ENCODE peak calls at places on chromosomes 12 and 14, in ten cellular contexts. N is G401; B is CD4-positive, alpha-beta T cell; O is GM03348; Z is effector memory CD8-positive, alpha-beta T cell; J is left kidney; I is stimulated activated CD8-positive, alpha-beta memory T cell treated with anti-CD3 and anti-CD28 coated beads, Interleukin-15, amount 100 ng/mL, for 4 hours; H is HS-27A; C is nephron progenitor cell; K is activated CD4-positive, alpha-beta memory T cell treated with anti-CD3 and anti-CD28 coated beads, Interleukin-2, amount 10 ng/mL, durations not matched to agents 7 days and 5 days. S is an unnamed sample.
A peak's percentile ranks its signal among the peaks of the same experiment; 100 is the strongest.

GRCh38 chr12:4974217-4974616 is 64.5 kb downstream of the KCNA1 start:
- DNase-seq in I (no peak), J (no peak), B (no peak), K (no peak), N (peak; percentile 92), O (no peak), Z (no peak), H (no peak), C (no peak), S (no peak)

GRCh38 chr14:68401320-68401719 is 391.5 kb downstream of the ZFP36L1 start:
- DNase-seq in Z (no peak), B (no peak), C (no peak), J (no peak), I (no peak), K (no peak), H (no peak), N (no peak), O (peak; percentile 39), S (no peak)

GRCh38 chr12:95574799-95575452 is 23.6 kb upstream of the USP44 start:
- DNase-seq in J (peak; percentile 67), Z (no peak), C (peak; percentile 7), H (peak; percentile 31), K (no peak), I (no peak), B (no peak), O (peak; percentile 75), N (peak; percentile 72), S (peak; percentile 72)

GRCh38 chr12:46585854-46586621 is 213.5 kb upstream of the SLC38A2 start:
- DNase-seq in H (peak; percentile 54), N (no peak), Z (no peak), K (peak; percentile 76), J (peak; percentile 73), B (peak; percentile 53), C (peak; percentile 28), I (no peak), O (no peak), S (peak; percentile 81)

GRCh38 chr14:36757730-36758286 is 96.1 kb downstream of the PAX9 start:
- DNase-seq in K (no peak), C (no peak), H (no peak), Z (no peak), O (no peak), I (no peak), N (no peak), J (no peak), B (no peak), S (no peak)

GRCh38 chr14:72292689-72293024 is 360.4 kb downstream of the RGS6 start:
- DNase-seq in B (no peak), K (no peak), O (no peak), H (no peak), Z (no peak), N (no peak), C (no peak), J (no peak), I (no peak), S (no peak)

GRCh38 chr12:20260864-20261263 is 107.5 kb upstream of the PDE3A start:
- DNase-seq in K (no peak), C (no peak), H (no peak), O (no peak), B (no peak), I (no peak), Z (no peak), N (no peak), J (no peak), S (no peak)

GRCh38 chr12:69720748-69721147 is 17.9 kb upstream of the RAB3IP start:
- DNase-seq in C (no peak), Z (no peak), H (no peak), I (no peak), K (no peak), J (no peak), N (no peak), O (no peak), B (no peak), S (no peak)

GRCh38 chr14:61103541-61104339 is 122.7 kb downstream of the SLC38A6 start:
- DNase-seq in B (no peak), C (peak; percentile 14), N (no peak), K (peak; percentile 59), I (no peak), H (peak; percentile 96), O (peak; percentile 93), Z (no peak), J (peak; percentile 53), S (peak; percentile 99)

GRCh38 chr12:26614217-26614616 is 218.8 kb downstream of the ITPR2 start:
- DNase-seq in B (no peak), Z (no peak), K (peak; percentile 28), O (peak; percentile 21), I (no peak), N (peak; percentile 71), H (no peak), J (peak; percentile 29), C (peak; percentile 42), S (peak; percentile 55)

GRCh38 chr12:76137611-76138010 is 53.1 kb upstream of the NAP1L1 start:
- DNase-seq in Z (no peak), K (no peak), N (no peak), O (peak; percentile 29), B (no peak), I (no peak), H (no peak), C (no peak), J (no peak), S (no peak)

GRCh38 chr14:90864741-90865140 is 48.5 kb upstream of the TTC7B start:
- DNase-seq in J (no peak), H (no peak), Z (no peak), I (no peak), C (no peak), N (no peak), O (no peak), B (no peak), K (no peak), S (no peak)

GRCh38 chr14:69852897-69853296 is 26.3 kb upstream of the SMOC1 start:
- DNase-seq in O (no peak), N (no peak), K (no peak), C (no peak), I (no peak), J (peak; percentile 32), B (no peak), H (no peak), Z (no peak), S (no peak)

GRCh38 chr14:41604793-41605534 is 1.7 kb upstream of the LRFN5 start:
- DNase-seq in H (no peak), K (no peak), I (no peak), O (peak; percentile 47), B (no peak), C (peak; percentile 79), N (no peak), Z (no peak), J (peak; percentile 97), S (peak; percentile 52)

S was measured in ELR.